ENCODE peak calls at places on chromosomes 12 and 14, in four cellular contexts. S, F, D and Q are unnamed samples.

GRCh38 chr12:50224026-50224692 is 57.0 kb upstream of the CERS5 start:
- DNase-seq in S (no peak), F (no peak), D (peak; percentile 69), Q (peak; percentile 49)

GRCh38 chr14:65461730-65462129 is 49.2 kb downstream of the FUT8 start:
- DNase-seq in S (no peak), F (no peak), D (no peak), Q (no peak)

GRCh38 chr12:902581-902980 is 46.9 kb downstream of the RAD52 start:
- DNase-seq in S (no peak), F (no peak), D (no peak), Q (no peak)

GRCh38 chr12:52182456-52182855 is 9.4 kb downstream of the KRT80 start:
- DNase-seq in S (no peak), F (no peak), D (peak; percentile 47), Q (no peak)

GRCh38 chr14:74941676-74942097 is 13.7 kb downstream of the PGF start:
- DNase-seq in S (no peak), F (no peak), D (peak; percentile 63), Q (no peak)

GRCh38 chr12:54054442-54055332 is 1.1 kb downstream of the HOXC4 start:
- DNase-seq in S (no peak), F (no peak), D (no peak), Q (no peak)

GRCh38 chr14:65243766-65244442 is 141.6 kb upstream of the MAX start:
- DNase-seq in S (no peak), F (no peak), D (no peak), Q (no peak)

GRCh38 chr12:32921397-32921796 is 24.8 kb upstream of the PKP2 start:
- DNase-seq in S (no peak), F (no peak), D (no peak), Q (no peak)

GRCh38 chr12:100391856-100392255 is 35.0 kb downstream of the SLC17A8 start:
- DNase-seq in S (no peak), F (no peak), D (no peak), Q (no peak)

GRCh38 chr12:14937689-14938088 is 648 bp downstream of the ERP27 start:
- DNase-seq in S (no peak), F (no peak), D (no peak), Q (peak; percentile 45)

GRCh38 chr12:130589391-130590317 is 126.4 kb downstream of the RIMBP2 start:
- DNase-seq in S (no peak), F (no peak), D (no peak), Q (no peak)

GRCh38 chr14:99741227-99741976 is 51.8 kb upstream of the EML1 start:
- DNase-seq in S (no peak), F (no peak), D (no peak), Q (no peak)
- H2BK12ac ChIP-seq in S (no peak overlapping the region), F (no peak overlapping the region), D (no peak overlapping the region), Q (no peak overlapping the region)

GRCh38 chr14:62691613-62692489 is 353.4 kb downstream of the KCNH5 start:
- DNase-seq in S (no peak), F (no peak), D (peak; percentile 97), Q (no peak)

GRCh38 chr14:62694075-62694474 is 351.2 kb downstream of the KCNH5 start:
- DNase-seq in S (no peak), F (no peak), D (peak; percentile 81), Q (no peak)

GRCh38 chr14:62696969-62697328 is 348.3 kb downstream of the KCNH5 start:
- DNase-seq in S (no peak), F (no peak), D (no peak), Q (no peak)

GRCh38 chr14:62692490-62693106 is 352.7 kb downstream of the KCNH5 start:
- DNase-seq in S (no peak), F (no peak), D (peak; percentile 60), Q (no peak)

DNA sequence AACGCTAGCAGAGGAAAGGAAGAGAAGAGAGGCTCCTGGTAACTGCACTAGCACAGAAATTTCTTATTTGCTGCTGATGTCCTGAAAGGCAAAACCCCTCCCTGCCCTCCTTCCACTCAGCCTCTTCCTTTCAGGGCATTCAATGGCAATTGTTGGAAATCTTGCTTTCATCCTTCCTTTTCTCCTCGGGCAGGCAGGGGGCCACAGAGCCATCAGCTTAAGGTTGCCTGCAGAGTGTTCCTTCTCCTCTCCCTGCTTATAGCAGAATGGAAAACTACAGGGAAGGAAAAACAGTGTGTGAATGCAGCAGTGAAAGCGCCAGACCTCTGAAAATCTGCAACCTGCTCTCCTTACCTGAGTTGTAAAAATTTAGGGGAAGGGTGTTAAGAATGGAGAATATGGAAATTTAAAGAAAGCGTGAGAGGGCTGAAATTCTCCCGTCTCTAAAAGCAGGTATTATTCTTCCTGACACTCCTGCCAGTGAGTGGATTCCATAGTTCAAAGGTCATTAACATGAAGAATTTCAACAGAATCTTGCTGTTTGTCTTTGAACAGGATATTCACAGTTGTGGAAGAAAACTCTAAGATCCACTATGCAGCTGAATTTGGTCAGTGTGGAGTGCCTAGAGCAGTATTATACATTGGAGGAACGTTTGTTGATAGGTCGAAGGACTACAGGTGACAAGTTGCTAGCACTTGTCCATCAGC is 348.8 kb downstream of the KCNH5 start:
- DNase-seq in S (peak; percentile 60), F (peak; percentile 58), D (peak; percentile 12), Q (peak; percentile 57)
- H2BK15ac ChIP-seq in S (no peak overlapping the region), F (no peak overlapping the region), D (no peak overlapping the region), Q (no peak overlapping the region)

GRCh38 chr12:96773031-96773430 is 134.0 kb upstream of the NEDD1 start:
- DNase-seq in S (no peak), F (no peak), D (no peak), Q (no peak)
- H2BK12ac ChIP-seq in S (no peak overlapping the region), F (no peak overlapping the region), D (no peak overlapping the region), Q (no peak overlapping the region)

GRCh38 chr12:110249716-110250225 is 31.3 kb upstream of the ATP2A2 start:
- DNase-seq in S (no peak), F (no peak), D (no peak), Q (no peak)
- H2BK15ac ChIP-seq in S (no peak overlapping the region), F (no peak overlapping the region), D (no peak overlapping the region), Q (no peak overlapping the region)

DNA sequence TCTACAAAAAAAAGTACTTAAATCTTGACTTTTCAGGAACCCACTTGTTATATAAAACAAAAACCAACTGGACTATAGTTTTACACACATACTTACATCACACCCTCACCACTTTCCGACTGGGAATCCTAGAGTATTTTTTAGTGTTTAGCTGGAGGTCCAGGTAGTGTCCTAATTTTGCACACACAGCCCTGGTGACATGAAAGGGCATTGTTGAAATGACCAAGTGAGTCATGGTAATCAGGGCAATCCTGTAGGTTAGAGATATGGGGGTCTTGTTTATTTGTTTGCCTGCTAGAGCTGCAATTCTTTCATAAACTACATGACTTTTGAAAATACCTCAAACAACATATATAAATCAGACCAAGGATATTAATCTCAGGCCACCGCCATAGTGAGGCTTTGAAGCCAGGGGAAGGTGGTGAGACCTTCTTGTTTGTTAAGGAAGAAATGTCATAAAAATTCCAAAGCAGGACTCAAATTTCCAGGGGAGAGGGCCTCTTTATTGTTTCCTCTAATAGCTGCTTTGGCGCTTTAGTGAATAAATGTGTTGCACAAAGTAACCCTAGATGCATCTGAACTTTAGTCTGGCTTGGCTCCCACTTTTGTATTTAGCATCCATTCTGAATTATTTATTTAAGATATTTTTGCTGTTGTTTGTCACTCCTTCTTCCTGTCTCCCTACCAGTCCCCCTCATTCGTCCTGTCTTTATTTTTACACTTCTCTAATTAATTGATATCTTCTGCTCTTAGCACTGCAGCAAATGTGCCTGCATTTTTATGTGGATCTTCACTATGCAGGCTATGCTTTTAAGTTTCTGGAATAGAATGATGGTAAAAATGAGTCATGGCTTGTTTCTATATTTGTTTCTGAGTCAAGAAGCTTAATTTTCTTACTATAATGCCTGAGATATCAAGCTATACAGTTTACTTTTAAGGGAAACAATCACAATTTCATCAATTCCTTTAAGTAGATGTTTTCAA is 430.2 kb downstream of the RAD51B start:
- DNase-seq in S (no peak), F (no peak), D (peak; percentile 66), Q (no peak)
- H2BK12ac ChIP-seq in S (no peak overlapping the region), F (no peak overlapping the region), D (peak overlapping the region; percentile 99), Q (no peak overlapping the region)

GRCh38 chr14:68774771-68775613 is 17.9 kb downstream of the ZFP36L1 start:
- DNase-seq in S (no peak), F (no peak), D (peak; percentile 82), Q (no peak)
- H2BK15ac ChIP-seq in S (no peak overlapping the region), F (no peak overlapping the region), D (no peak overlapping the region), Q (no peak overlapping the region)

DNA sequence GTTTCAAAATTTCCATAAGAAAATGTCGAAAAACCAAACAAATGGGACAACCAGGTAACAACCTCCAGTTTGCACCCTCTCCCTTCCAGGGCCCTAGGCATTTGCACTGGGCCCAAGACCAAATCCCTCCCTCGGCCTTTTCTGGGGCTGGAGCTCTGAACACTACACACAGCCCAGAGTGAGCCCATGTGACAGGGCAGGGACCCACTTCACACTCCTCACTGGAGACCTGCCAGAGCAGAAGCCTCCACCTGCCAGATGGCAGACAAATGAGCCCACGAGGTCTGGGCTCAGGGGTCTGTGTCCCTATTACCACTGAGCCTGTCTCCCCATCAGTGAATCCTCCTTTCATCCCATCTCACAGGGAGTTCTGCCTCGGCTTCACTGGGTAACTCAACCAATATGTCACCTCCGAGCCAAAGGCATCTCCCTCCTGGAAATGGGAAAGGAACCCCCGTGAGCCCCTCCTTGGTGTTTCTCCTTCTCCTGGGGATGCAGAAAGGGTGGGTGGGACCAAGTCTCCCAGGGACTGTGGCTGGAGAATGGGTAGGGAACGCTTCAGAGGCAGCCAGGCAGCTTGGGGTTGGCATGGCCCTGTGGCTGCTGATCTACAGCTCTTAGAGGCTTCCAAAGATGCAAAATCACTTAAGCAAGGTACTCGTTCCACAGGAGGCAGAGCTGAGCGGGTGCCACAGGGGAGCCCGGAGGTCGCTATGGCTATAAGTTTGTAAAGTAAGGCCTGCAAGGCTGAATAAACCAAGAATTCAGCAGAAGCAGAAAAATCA is 10.6 kb downstream of the VWF start:
- DNase-seq in S (no peak), F (no peak), D (no peak), Q (no peak)
- H2BK12ac ChIP-seq in S (no peak overlapping the region), F (no peak overlapping the region), D (no peak overlapping the region), Q (no peak overlapping the region)

DNA sequence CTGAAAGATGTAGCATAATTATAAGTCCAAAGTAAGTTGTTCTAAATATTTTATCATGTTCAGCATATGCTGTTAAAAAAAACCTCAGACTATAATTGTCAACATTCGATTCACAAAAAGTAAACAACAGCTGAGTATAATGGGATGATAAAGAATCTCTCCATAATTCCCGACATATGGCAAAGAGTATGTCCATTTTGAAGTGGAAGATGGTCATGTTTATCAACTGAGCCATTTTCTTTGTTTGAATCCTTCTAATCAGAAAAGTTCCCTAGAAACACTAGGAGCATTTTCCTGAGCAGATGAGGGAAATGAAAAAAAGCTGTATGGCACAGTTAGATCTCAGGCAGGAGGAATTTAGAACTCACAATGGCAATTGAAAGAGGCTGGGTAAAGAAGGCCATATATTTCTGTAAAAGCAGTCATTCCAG is 192.1 kb upstream of the AMIGO2 start:
- DNase-seq in S (no peak), F (no peak), D (peak; percentile 14), Q (no peak)
- H2BK15ac ChIP-seq in S (no peak overlapping the region), F (no peak overlapping the region), D (no peak overlapping the region), Q (no peak overlapping the region)

GRCh38 chr14:61940669-61941420 is 178.6 kb downstream of the SNAPC1 start:
- DNase-seq in S (no peak), F (no peak), D (no peak), Q (peak; percentile 36)

DNA sequence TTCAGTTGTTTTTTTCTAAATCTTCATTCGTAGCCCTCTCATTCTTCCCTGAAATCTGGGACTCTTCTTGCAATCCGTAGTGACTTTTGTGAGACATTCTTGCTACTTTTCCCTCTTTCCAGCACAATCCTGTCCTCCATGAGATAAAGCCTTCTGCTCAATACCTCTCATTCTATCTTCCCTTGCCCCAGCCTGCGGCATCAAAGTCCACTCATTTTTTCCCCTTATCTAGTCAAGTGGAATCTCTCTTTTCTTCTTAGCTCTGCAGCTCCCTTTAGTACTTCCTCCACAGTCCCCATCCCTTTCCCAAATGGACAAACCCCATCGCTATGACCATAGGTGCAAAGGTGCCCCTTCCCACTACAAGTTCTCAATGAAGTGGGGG is 179.2 kb downstream of the SNAPC1 start:
- DNase-seq in S (no peak), F (no peak), D (no peak), Q (no peak)
- H2BK12ac ChIP-seq in S (no peak overlapping the region), F (no peak overlapping the region), D (no peak overlapping the region), Q (no peak overlapping the region)